ENCODE peak calls at places on chromosome 3, in six cellular contexts. D is Panc1, W is HCT116, Z is tibial artery, X is PC-9, A is heart left ventricle. M is an unnamed sample. For H3K9me3 and H3K27me3, the result is how much of the 10 kb centered on the place peaks cover.

GRCh38 chr3:128764863-128765262 is 38.9 kb downstream of the RAB7A start:
- DNase-seq in D (no peak), W (no peak), Z (no peak), X (no peak), A (no peak), M (no peak)

GRCh38 chr3:67737158-67737557 is 82.7 kb upstream of the SUCLG2 start:
- DNase-seq in D (no peak), W (no peak), Z (no peak), X (no peak), A (no peak), M (no peak)

GRCh38 chr3:188052229-188052965 is 101.6 kb upstream of the LPP start:
- DNase-seq in D (no peak), W (no peak), Z (peak), X (no peak), A (peak), M (no peak)

GRCh38 chr3:98583766-98584165 is 9.6 kb downstream of the CPOX start:
- DNase-seq in D (no peak), W (no peak), Z (no peak), X (no peak), A (no peak), M (no peak)

GRCh38 chr3:99505646-99506269 is 132.6 kb upstream of the COL8A1 start:
- DNase-seq in D (no peak), W (no peak), Z (peak), X (no peak), A (peak), M (no peak)

GRCh38 chr3:30578479-30578878 is 27.9 kb upstream of the TGFBR2 start:
- DNase-seq in D (no peak), W (no peak), Z (peak), X (no peak), A (no peak), M (no peak)

GRCh38 chr3:130850044-130850797 is 43.7 kb upstream of the ATP2C1 start:
- DNase-seq in D (no peak), W (no peak), Z (no peak), X (peak), A (peak), M (no peak)

GRCh38 chr3:57221883-57222282 is 5.6 kb upstream of the APPL1 start:
- DNase-seq in D (no peak), W (no peak), Z (no peak), X (no peak), A (no peak), M (no peak)

GRCh38 chr3:108983051-108983450 is 29.4 kb upstream of the GUCA1C start:
- DNase-seq in D (no peak), W (no peak), Z (no peak), X (no peak), A (no peak), M (no peak)

GRCh38 chr3:188261011-188261410 is 107.1 kb downstream of the LPP start:
- DNase-seq in D (no peak), W (no peak), Z (no peak), X (no peak), A (no peak), M (no peak)

GRCh38 chr3:107884719-107885460 is 205.9 kb downstream of the CD47 start:
- DNase-seq in D (no peak), W (no peak), Z (no peak), X (no peak), A (peak), M (no peak)

GRCh38 chr3:168546707-168547106 is 451.0 kb upstream of the GOLIM4 start:
- DNase-seq in D (no peak), W (no peak), Z (no peak), X (no peak), A (no peak), M (no peak)

GRCh38 chr3:193248848-193249468 is 7.9 kb downstream of the PLAAT1 start:
- DNase-seq in D (no peak), W (no peak), Z (no peak), X (no peak), A (no peak), M (no peak)

GRCh38 chr3:46024131-46024530 is 3.2 kb downstream of the XCR1 start:
- DNase-seq in D (no peak), W (no peak), Z (no peak), X (no peak), A (no peak), M (no peak)

GRCh38 chr3:13824521-13825316 is 55.2 kb downstream of the WNT7A start:
- DNase-seq in D (no peak), W (no peak), Z (no peak), X (no peak), A (no peak), M (no peak)

GRCh38 chr3:12180218-12180617 is 21.5 kb upstream of the TIMP4 start:
- DNase-seq in D (no peak), W (peak), Z (peak), X (peak), A (peak), M (no peak)

DNA sequence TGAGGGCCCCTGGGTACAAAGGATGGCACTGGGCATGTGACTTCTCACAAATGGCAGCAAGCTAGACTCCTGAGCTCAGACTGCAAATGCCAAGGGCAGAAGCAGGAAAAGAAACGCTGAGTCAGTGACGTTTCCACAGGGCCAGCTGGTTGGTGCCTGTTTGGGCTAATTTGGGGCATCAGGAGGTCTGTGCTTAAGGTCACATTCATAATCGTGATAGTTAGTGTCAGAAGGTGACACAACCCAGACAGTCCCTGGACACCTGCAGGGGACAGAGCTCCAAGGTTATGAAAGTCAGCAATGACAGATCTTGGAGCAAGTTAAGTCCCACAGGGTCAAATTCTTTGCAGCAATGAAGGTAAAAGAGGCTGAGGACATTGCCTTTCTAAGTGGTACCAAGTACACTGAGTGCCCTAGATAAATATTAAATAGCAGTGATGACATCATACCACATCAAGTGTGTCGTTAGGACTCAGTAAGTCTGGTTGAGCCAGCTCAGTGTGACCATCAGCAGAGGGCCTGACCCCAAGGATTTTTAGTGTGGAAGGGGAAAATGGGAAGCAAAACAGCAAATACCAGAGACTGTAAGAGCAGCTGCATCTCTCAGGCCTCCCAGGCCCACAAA is 556.9 kb upstream of the CFAP20DC start:
- DNase-seq in D (no peak), W (no peak), Z (no peak), X (no peak), A (no peak), M (no peak)
- H3K27ac ChIP-seq in D (no peak), W (no peak), Z (no peak), X (no peak), A (peak), M (no peak)

DNA sequence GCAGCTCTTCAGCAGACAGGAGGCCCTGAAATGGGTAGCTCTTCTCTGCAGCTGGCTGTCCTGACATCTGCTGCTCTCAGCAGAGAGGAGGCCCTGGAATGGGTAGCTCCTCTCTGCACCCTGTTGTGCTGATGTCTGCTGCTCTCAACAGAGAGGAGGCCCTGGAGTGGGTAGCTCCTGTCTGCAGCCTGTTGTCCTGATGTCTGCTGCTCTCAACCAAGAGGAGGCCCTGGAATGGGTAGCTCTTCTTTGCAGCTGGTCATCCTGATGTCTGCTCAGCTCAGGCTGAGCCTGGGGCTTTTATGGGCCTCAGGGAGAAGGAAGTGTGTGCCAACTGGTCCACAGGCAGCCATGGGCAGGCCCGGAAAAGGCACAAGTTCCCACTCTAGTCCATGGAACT is 66.6 kb downstream of the PIK3CB start:
- DNase-seq in D (no peak), W (peak), Z (no peak), X (no peak), A (no peak), M (no peak)
- H3K9me3 ChIP-seq in D (under half), W (under half), Z (under half), X (under half), A (under half), M (under half)

GRCh38 chr3:72475258-72476138 is 372.7 kb downstream of the SHQ1 start:
- DNase-seq in D (no peak), W (no peak), Z (no peak), X (no peak), A (no peak), M (no peak)

GRCh38 chr3:72474775-72475174 is 373.5 kb downstream of the SHQ1 start:
- DNase-seq in D (no peak), W (no peak), Z (no peak), X (no peak), A (no peak), M (no peak)

GRCh38 chr3:72473156-72473555 is 375.1 kb downstream of the SHQ1 start:
- DNase-seq in D (no peak), W (no peak), Z (no peak), X (no peak), A (no peak), M (no peak)

GRCh38 chr3:72480366-72480765 is 367.9 kb downstream of the SHQ1 start:
- DNase-seq in D (no peak), W (no peak), Z (no peak), X (no peak), A (no peak), M (no peak)

DNA sequence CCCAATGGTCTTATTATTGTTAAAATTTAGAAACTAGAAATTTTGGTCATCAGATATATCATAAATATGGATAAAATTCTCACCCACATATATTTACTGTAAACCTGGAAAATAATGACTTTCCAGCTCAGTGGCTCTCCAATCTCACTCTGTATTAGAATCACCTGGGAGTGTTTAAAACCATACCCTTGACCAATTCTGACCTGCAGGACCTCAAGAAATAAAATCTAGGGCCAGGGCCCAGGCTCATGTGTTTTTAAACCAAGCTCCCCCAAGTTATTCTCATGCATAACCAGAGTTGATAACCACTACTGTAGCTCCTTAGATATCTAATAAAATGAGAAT is 372.1 kb downstream of the SHQ1 start:
- DNase-seq in D (no peak), W (no peak), Z (no peak), X (no peak), A (no peak), M (no peak)
- H3K27me3 ChIP-seq in D (under half), W (under half), Z (under half), X (under half), A (under half), M (under half)

GRCh38 chr3:9793161-9793781 is 389 bp downstream of the ARPC4 start:
- DNase-seq in D (no peak), W (no peak), Z (no peak), X (peak), A (no peak), M (no peak)

GRCh38 chr3:9800529-9800928 is 7.6 kb downstream of the ARPC4 start:
- DNase-seq in D (no peak), W (no peak), Z (no peak), X (no peak), A (no peak), M (no peak)

GRCh38 chr3:9794400-9794799 is 1.5 kb downstream of the ARPC4 start:
- DNase-seq in D (no peak), W (no peak), Z (no peak), X (no peak), A (no peak), M (no peak)

GRCh38 chr3:9795212-9795611 is 2.3 kb downstream of the ARPC4 start:
- DNase-seq in D (no peak), W (no peak), Z (no peak), X (no peak), A (no peak), M (no peak)

DNA sequence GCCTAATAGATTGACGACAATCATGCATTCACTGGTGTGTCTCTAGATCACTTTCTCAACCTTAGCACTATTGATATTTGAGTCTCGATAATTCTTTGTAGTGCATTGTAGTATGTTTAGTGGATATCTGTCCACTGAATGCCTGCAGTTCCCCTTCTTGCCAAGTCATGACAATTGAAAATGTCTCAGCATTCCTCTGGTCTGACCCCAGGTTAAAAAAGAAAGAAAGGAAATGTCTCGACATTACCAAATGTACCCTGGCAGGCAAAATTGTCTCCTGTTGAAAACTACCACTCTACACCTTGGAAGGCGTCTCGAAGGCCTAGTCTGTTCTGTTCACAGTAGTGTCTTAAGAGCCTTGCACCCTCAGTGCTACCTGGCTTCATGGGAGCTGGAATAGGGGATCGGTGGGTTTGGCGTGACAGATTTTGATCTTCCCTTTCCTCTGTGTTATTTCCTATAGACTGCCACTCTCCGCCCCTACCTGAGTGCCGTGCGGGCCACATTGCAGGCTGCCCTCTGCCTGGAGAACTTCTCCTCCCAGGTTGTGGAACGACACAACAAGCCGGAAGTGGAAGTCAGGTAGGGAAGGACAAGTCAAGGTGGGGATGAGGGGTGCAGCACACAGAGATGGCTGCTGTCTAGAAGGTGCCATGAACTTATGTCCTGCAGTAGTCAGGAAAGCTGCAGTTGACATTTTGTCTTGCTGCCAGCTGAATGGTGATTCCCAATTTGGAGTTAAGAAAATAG is 4.5 kb downstream of the ARPC4 start:
- DNase-seq in D (no peak), W (no peak), Z (no peak), X (no peak), A (no peak), M (no peak)
- H3K27ac ChIP-seq in D (no peak), W (no peak), Z (no peak), X (no peak), A (no peak), M (no peak)

DNA sequence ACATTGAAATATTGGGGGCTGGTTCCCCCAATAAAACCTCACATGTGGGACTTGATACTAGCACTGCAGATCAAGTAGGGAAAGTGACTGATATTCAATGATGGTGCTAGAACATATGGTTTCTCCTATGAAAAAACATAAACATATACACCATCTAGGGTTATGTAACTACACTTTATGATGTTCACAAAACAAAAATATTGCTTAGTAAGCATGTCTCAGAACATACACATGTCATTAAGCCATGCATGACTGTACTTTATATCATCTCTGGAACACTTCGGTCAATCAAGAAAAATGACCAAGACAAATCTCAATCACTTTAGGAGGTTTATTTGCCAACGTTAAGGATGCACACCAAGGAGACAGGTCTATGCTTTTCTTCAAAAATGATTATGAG is 57.4 kb downstream of the ZNF717 start:
- DNase-seq in D (no peak), W (no peak), Z (no peak), X (no peak), A (no peak), M (no peak)
- H3K9me3 ChIP-seq in D (under half), W (under half), Z (under half), X (under half), A (under half), M (under half)

GRCh38 chr3:42447481-42447880 is 37.1 kb upstream of the LYZL4 start:
- DNase-seq in D (no peak), W (no peak), Z (no peak), X (no peak), A (no peak), M (no peak)

GRCh38 chr3:42443819-42444436 is 33.5 kb upstream of the LYZL4 start:
- DNase-seq in D (peak), W (peak), Z (peak), X (peak), A (peak), M (peak)

GRCh38 chr3:42443292-42443691 is 32.9 kb upstream of the LYZL4 start:
- DNase-seq in D (no peak), W (no peak), Z (no peak), X (no peak), A (no peak), M (no peak)

GRCh38 chr3:42442640-42443039 is 32.2 kb upstream of the LYZL4 start:
- DNase-seq in D (no peak), W (no peak), Z (no peak), X (no peak), A (no peak), M (no peak)

GRCh38 chr3:42446111-42447050 is 36.0 kb upstream of the LYZL4 start:
- DNase-seq in D (no peak), W (no peak), Z (no peak), X (no peak), A (no peak), M (no peak)
- H3K27me3 ChIP-seq in D (under half), W (under half), Z (under half), X (under half), A (under half), M (under half)

GRCh38 chr3:183284570-183284969 is 31.5 kb downstream of the B3GNT5 start:
- DNase-seq in D (no peak), W (no peak), Z (no peak), X (no peak), A (no peak), M (no peak)

GRCh38 chr3:183285828-183286457 is 32.9 kb downstream of the B3GNT5 start:
- DNase-seq in D (peak), W (peak), Z (peak), X (peak), A (peak), M (peak)

GRCh38 chr3:183283886-183284285 is 30.8 kb downstream of the B3GNT5 start:
- DNase-seq in D (no peak), W (no peak), Z (no peak), X (no peak), A (no peak), M (no peak)

GRCh38 chr3:183287301-183287971 is 34.4 kb downstream of the B3GNT5 start:
- DNase-seq in D (no peak), W (no peak), Z (no peak), X (no peak), A (no peak), M (no peak)

DNA sequence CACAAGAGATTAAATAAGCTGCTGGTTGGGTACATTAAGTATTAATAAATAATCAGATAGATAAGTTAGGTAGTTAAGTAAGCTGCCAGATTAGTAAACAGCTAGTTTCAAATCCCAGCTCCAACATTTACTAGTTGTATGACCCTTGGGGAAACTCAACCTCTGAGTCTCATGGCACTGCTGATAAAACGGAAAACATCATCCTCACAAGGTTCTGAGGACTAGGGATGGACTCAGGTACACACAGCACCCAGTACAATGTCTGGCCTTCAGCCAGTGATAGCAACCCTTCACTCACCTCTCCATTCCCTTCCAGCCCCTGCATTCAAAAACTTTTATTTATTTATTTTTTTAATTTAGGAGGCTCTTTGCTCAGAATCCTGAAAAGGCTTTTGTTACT is 32.3 kb downstream of the B3GNT5 start:
- DNase-seq in D (no peak), W (no peak), Z (no peak), X (no peak), A (no peak), M (no peak)
- H3K27ac ChIP-seq in D (peak), W (peak), Z (peak), X (peak), A (peak), M (peak)

GRCh38 chr3:159969-160368 is 36.6 kb upstream of the CHL1 start:
- DNase-seq in D (no peak), W (no peak), Z (no peak), X (no peak), A (no peak), M (no peak)
- H3K9me3 ChIP-seq in D (under half), W (under half), Z (under half), X (under half), A (under half), M (under half)

M was measured in RWPE2.